ENCODE peak calls at places on chromosomes 13 and 19, in six cellular contexts. K is thoracic aorta, T is tibial artery, V is bronchial epithelial cell, C is uterus, A is HepG2. F is an unnamed sample.
A peak's percentile ranks its signal among the peaks of the same experiment; 100 is the strongest.

GRCh38 chr19:43711751-43712355 is 4.0 kb upstream of the IRGC start:
- DNase-seq in K (no peak), T (no peak), V (peak; percentile 27), C (no peak), A (no peak), F (no peak)

GRCh38 chr19:51788936-51789795 is 5.8 kb upstream of the FPR3 start:
- DNase-seq in K (no peak), T (no peak), V (peak; percentile 19), C (no peak), A (no peak), F (no peak)

GRCh38 chr13:96417956-96418355 is 328.0 kb downstream of the HS6ST3 start:
- DNase-seq in K (no peak), T (no peak), V (no peak), C (no peak), A (no peak), F (no peak)

GRCh38 chr13:72726721-72727416 is 560 bp downstream of the MZT1 start:
- DNase-seq in K (peak; percentile 4), T (peak; percentile 70), V (no peak), C (no peak), A (peak; percentile 36), F (peak; percentile 66)

GRCh38 chr13:65454403-65454802 is 1775.7 kb downstream of the PCDH9 start:
- DNase-seq in K (no peak), T (no peak), V (no peak), C (no peak), A (no peak), F (no peak)

GRCh38 chr13:99322297-99323103 is 15.3 kb upstream of the GPR183 start:
- DNase-seq in K (no peak), T (no peak), V (peak; percentile 81), C (no peak), A (no peak), F (peak; percentile 83)

GRCh38 chr19:7562646-7563393 is 27.3 kb downstream of the PNPLA6 start:
- DNase-seq in K (no peak), T (no peak), V (no peak), C (no peak), A (no peak), F (peak; percentile 11)

GRCh38 chr13:105579821-105580707 is 955.4 kb downstream of the EFNB2 start:
- DNase-seq in K (no peak), T (no peak), V (peak; percentile 92), C (no peak), A (no peak), F (no peak)

GRCh38 chr13:45778897-45779296 is 72.7 kb downstream of the SIAH3 start:
- DNase-seq in K (no peak), T (no peak), V (no peak), C (no peak), A (no peak), F (no peak)

GRCh38 chr19:47429140-47429793 is 9.9 kb upstream of the MEIS3 start:
- DNase-seq in K (no peak), T (no peak), V (no peak), C (no peak), A (no peak), F (no peak)

GRCh38 chr19:47428177-47428894 is 9.0 kb upstream of the MEIS3 start:
- DNase-seq in K (peak; percentile 68), T (peak; percentile 76), V (peak; percentile 99), C (peak; percentile 92), A (peak; percentile 54), F (peak; percentile 100)

GRCh38 chr19:47423203-47423882 is 4.0 kb upstream of the MEIS3 start:
- DNase-seq in K (no peak), T (no peak), V (no peak), C (no peak), A (no peak), F (no peak)

GRCh38 chr19:47430041-47430802 is 10.9 kb upstream of the MEIS3 start:
- DNase-seq in K (no peak), T (no peak), V (peak; percentile 44), C (no peak), A (no peak), F (peak; percentile 47)

GRCh38 chr19:47427241-47428176 is 8.2 kb upstream of the MEIS3 start:
- DNase-seq in K (no peak), T (no peak), V (peak; percentile 44), C (peak; percentile 76), A (peak; percentile 33), F (peak; percentile 82)
- H3K27me3 ChIP-seq in K (peaks cover 24% of the 10 kb centered on the region), T (no peaks in the 10 kb centered on the region), V (peaks cover 12% of the 10 kb centered on the region), C (no peaks in the 10 kb centered on the region), A (peaks cover 27% of the 10 kb centered on the region), F (peaks cover 38% of the 10 kb centered on the region)

GRCh38 chr13:53781941-53782340 is 753.3 kb downstream of the OLFM4 start:
- DNase-seq in K (no peak), T (no peak), V (no peak), C (no peak), A (no peak), F (no peak)

GRCh38 chr13:53783466-53783865 is 754.9 kb downstream of the OLFM4 start:
- DNase-seq in K (no peak), T (no peak), V (no peak), C (no peak), A (no peak), F (no peak)

GRCh38 chr13:53782400-53783030 is 753.9 kb downstream of the OLFM4 start:
- DNase-seq in K (no peak), T (no peak), V (peak; percentile 48), C (no peak), A (peak; percentile 33), F (peak; percentile 81)

GRCh38 chr13:53775807-53776206 is 747.2 kb downstream of the OLFM4 start:
- DNase-seq in K (no peak), T (no peak), V (no peak), C (no peak), A (no peak), F (no peak)

DNA sequence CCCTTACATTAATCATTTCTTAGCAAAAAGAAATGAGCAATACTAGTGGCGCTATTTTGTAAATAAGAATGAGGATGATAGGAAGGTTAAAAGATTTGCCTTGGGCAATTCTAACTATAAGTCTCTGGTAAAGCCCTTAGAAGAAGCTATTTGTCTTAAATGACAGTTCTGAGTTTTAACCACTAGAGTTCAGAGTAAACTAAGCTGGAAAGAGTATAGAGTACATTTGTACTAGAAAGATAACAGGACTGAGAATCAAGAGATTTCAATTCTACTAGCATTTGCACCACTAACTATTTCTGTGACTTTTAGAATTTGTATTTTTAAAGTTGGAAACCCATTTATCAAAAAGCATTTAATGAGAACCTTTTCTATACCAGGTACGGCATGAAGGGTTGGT is 750.3 kb downstream of the OLFM4 start:
- DNase-seq in K (no peak), T (no peak), V (peak; percentile 0), C (no peak), A (no peak), F (no peak)
- H3K4me3 ChIP-seq in K (no peak overlapping the region), T (no peak overlapping the region), V (no peak overlapping the region), C (no peak overlapping the region), A (no peak overlapping the region), F (no peak overlapping the region)

GRCh38 chr13:50941146-50941545 is 31.6 kb downstream of the RNASEH2B start:
- DNase-seq in K (no peak), T (no peak), V (no peak), C (no peak), A (no peak), F (no peak)
- H3K36me3 ChIP-seq in K (no peaks in the 10 kb centered on the region), T (peaks cover 6% of the 10 kb centered on the region), V (peaks cover 3% of the 10 kb centered on the region), C (no peaks in the 10 kb centered on the region), A (peaks cover 11% of the 10 kb centered on the region), F (peaks cover 35% of the 10 kb centered on the region)

DNA sequence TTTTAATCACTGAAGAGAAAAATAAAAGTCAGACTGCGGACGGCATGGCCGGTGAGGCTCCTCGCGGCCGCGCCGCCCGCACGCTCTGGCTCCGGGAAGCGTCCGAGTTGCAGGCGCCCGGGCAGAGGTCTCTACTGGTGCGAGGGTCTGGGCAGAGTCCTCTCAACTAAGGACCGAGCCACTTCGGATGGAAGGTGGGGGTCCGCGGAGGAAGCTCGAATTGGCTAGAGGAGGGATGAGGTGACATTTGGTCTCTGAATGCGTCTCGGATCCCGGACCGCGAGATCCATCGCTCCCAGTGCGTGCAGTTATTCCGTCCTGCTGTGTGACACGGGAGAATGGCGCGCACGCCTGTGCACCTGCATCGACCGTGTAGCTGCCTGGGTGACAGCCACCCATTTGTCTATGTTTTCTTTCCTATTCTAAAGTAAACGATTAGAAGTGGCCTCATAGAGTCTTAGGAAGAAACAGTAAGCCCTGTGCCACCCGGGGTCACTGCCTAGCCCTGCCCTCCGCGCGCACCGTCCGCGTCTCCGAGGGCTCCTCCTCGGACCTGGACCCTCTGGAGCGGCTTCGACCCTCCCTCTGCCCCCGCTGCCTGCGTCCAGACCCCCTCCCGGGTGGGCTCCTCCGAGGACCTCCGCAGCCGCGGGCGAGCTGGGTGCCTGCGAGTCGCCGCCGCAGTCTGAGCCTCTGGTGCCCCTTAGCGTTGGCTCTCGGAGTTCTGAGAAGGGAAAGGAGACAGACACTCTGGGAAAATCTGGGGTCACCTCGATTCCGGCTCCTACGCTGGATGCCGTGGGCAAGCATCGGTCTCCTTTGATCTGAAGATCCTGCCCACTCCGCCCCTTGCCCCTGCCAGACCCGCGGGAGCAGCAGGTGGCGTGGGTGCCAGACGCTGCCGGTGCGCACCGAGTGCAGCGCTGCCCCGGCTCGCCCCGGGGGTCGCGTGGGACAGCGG is 347.4 kb downstream of the LIG4 start:
- DNase-seq in K (no peak), T (no peak), V (no peak), C (no peak), A (no peak), F (peak; percentile 88)
- H3K27me3 ChIP-seq in K (no peaks in the 10 kb centered on the region), T (no peaks in the 10 kb centered on the region), V (peaks cover 14% of the 10 kb centered on the region), C (peaks cover 10% of the 10 kb centered on the region), A (peaks cover 23% of the 10 kb centered on the region), F (peaks cover 34% of the 10 kb centered on the region)

F was measured in adipocyte.